ENCODE peak calls at places on chromosome 14, in nine cellular contexts. Q is HEK293T, N is iris pigment epithelial cell, O is right lobe of liver, H is tibial artery, I is GM06990, B is lung, X is M059J, E is NCI-H146. W is an unnamed sample.

GRCh38 chr14:103109789-103110415 is 13.4 kb upstream of the TNFAIP2 start:
- DNase-seq in Q (no peak), N (peak), O (no peak), H (no peak), I (no peak), B (no peak), X (peak), E (no peak), W (no peak)

GRCh38 chr14:73723799-73724621 is 9.8 kb upstream of the PNMA1 start:
- DNase-seq in Q (no peak), N (peak), O (peak), H (peak), I (no peak), B (peak), X (peak), E (no peak), W (no peak)

GRCh38 chr14:49173765-49174373 is 412.3 kb downstream of the RPS29 start:
- DNase-seq in Q (peak), N (peak), O (peak), H (no peak), I (peak), B (peak), X (peak), E (peak), W (no peak)

GRCh38 chr14:63051966-63052365 is 6.7 kb upstream of the KCNH5 start:
- DNase-seq in Q (no peak), N (no peak), O (no peak), H (no peak), I (no peak), B (no peak), X (no peak), E (no peak), W (no peak)

GRCh38 chr14:54168489-54168888 is 211.9 kb upstream of the BMP4 start:
- DNase-seq in Q (no peak), N (no peak), O (no peak), H (no peak), I (no peak), B (no peak), X (no peak), E (no peak), W (no peak)

GRCh38 chr14:99255621-99256482 is 16.1 kb downstream of the BCL11B start:
- DNase-seq in Q (no peak), N (no peak), O (no peak), H (no peak), I (no peak), B (no peak), X (no peak), E (no peak), W (no peak)

GRCh38 chr14:32327255-32327961 is 1.7 kb upstream of the AKAP6 start:
- DNase-seq in Q (no peak), N (no peak), O (no peak), H (no peak), I (no peak), B (no peak), X (no peak), E (no peak), W (no peak)

GRCh38 chr14:82067221-82067620 is 533.6 kb upstream of the SEL1L start:
- DNase-seq in Q (no peak), N (no peak), O (no peak), H (no peak), I (no peak), B (no peak), X (no peak), E (no peak), W (no peak)

GRCh38 chr14:24258119-24258518 is 4.9 kb downstream of the TGM1 start:
- DNase-seq in Q (no peak), N (no peak), O (no peak), H (no peak), I (no peak), B (no peak), X (no peak), E (no peak), W (no peak)

GRCh38 chr14:61475316-61475715 is 153.9 kb downstream of the PRKCH start:
- DNase-seq in Q (peak), N (peak), O (peak), H (no peak), I (no peak), B (no peak), X (peak), E (peak), W (no peak)

GRCh38 chr14:89165189-89165809 is 251.7 kb downstream of the FOXN3 start:
- DNase-seq in Q (no peak), N (no peak), O (no peak), H (no peak), I (peak), B (no peak), X (no peak), E (no peak), W (no peak)

GRCh38 chr14:106556665-106557289 is 1030.4 kb downstream of the TMEM121 start:
- DNase-seq in Q (peak), N (no peak), O (peak), H (no peak), I (peak), B (peak), X (peak), E (peak), W (peak)

GRCh38 chr14:93369393-93370266 is 22.6 kb downstream of the COX8C start:
- DNase-seq in Q (no peak), N (no peak), O (no peak), H (no peak), I (peak), B (no peak), X (no peak), E (no peak), W (no peak)

GRCh38 chr14:34039428-34040047 is 88.7 kb upstream of the EGLN3 start:
- DNase-seq in Q (no peak), N (no peak), O (no peak), H (no peak), I (no peak), B (no peak), X (no peak), E (no peak), W (no peak)

GRCh38 chr14:64806202-64806861 is 73.4 kb downstream of the SPTB start:
- DNase-seq in Q (no peak), N (peak), O (no peak), H (no peak), I (no peak), B (peak), X (peak), E (peak), W (no peak)

GRCh38 chr14:69260979-69261605 is 1.1 kb downstream of the GALNT16 start:
- DNase-seq in Q (peak), N (no peak), O (peak), H (no peak), I (peak), B (no peak), X (no peak), E (peak), W (no peak)

GRCh38 chr14:75307700-75308379 is 29.2 kb downstream of the FOS start:
- DNase-seq in Q (peak), N (peak), O (peak), H (peak), I (peak), B (peak), X (peak), E (peak), W (peak)

GRCh38 chr14:104639889-104640548 is 35.4 kb upstream of the TMEM179 start:
- DNase-seq in Q (peak), N (peak), O (peak), H (peak), I (peak), B (peak), X (peak), E (peak), W (peak)

GRCh38 chr14:24243336-24243836 is 963 bp upstream of the TINF2 start:
- DNase-seq in Q (no peak), N (peak), O (peak), H (no peak), I (peak), B (no peak), X (peak), E (peak), W (no peak)

GRCh38 chr14:24310666-24311604 is at the start of gene LTB4R:
- DNase-seq in Q (no peak), N (peak), O (peak), H (peak), I (peak), B (peak), X (no peak), E (peak), W (peak)

GRCh38 chr14:47948981-47949380 is 273.6 kb upstream of the MDGA2 start:
- DNase-seq in Q (peak), N (no peak), O (no peak), H (no peak), I (no peak), B (no peak), X (no peak), E (no peak), W (no peak)

GRCh38 chr14:101250336-101250947 is 310.9 kb upstream of the DIO3 start:
- DNase-seq in Q (no peak), N (no peak), O (no peak), H (no peak), I (no peak), B (no peak), X (no peak), E (no peak), W (no peak)

GRCh38 chr14:74019743-74020142 is 594 bp downstream of the BBOF1 start:
- DNase-seq in Q (peak), N (peak), O (no peak), H (peak), I (no peak), B (no peak), X (peak), E (no peak), W (no peak)

GRCh38 chr14:98593361-98593761 is 678.6 kb downstream of the BCL11B start:
- DNase-seq in Q (no peak), N (no peak), O (no peak), H (no peak), I (no peak), B (peak), X (no peak), E (no peak), W (no peak)

W was measured in T-helper 17 cell.